ENCODE peak calls at places on chromosomes 16 and 17, in eight cellular contexts. One of them, this sample, is unnamed. For H3K9me3, the result is how much of the 10 kb centered on the place peaks cover.

GRCh38 chr16:57394444-57394843 is 10.1 kb upstream of the CCL17 start:
- DNase-seq in Peyer's patch: no peak
- DNase-seq in osteoblast: no peak
- DNase-seq in effector memory CD4-positive, alpha-beta T cell: no peak
- DNase-seq in upper lobe of right lung: no peak
- DNase-seq in neuronal stem cell: no peak
- DNase-seq in cardiac muscle cell: peak
- DNase-seq in uterus: no peak
- DNase-seq in this sample: no peak

GRCh38 chr17:83189013-83189672 is 109.7 kb downstream of the METRNL start:
- DNase-seq in Peyer's patch: peak
- DNase-seq in osteoblast: peak
- DNase-seq in effector memory CD4-positive, alpha-beta T cell: no peak
- DNase-seq in upper lobe of right lung: no peak
- DNase-seq in neuronal stem cell: no peak
- DNase-seq in cardiac muscle cell: no peak
- DNase-seq in uterus: peak
- DNase-seq in this sample: no peak

GRCh38 chr17:73043686-73044581 is 48.6 kb downstream of the SLC39A11 start:
- DNase-seq in Peyer's patch: no peak
- DNase-seq in osteoblast: peak
- DNase-seq in effector memory CD4-positive, alpha-beta T cell: no peak
- DNase-seq in upper lobe of right lung: no peak
- DNase-seq in neuronal stem cell: no peak
- DNase-seq in cardiac muscle cell: peak
- DNase-seq in uterus: no peak
- DNase-seq in this sample: no peak

GRCh38 chr17:59365383-59365981 is 34.0 kb downstream of the YPEL2 start:
- DNase-seq in Peyer's patch: no peak
- DNase-seq in osteoblast: no peak
- DNase-seq in effector memory CD4-positive, alpha-beta T cell: no peak
- DNase-seq in upper lobe of right lung: no peak
- DNase-seq in neuronal stem cell: peak
- DNase-seq in cardiac muscle cell: no peak
- DNase-seq in uterus: no peak
- DNase-seq in this sample: no peak

GRCh38 chr16:85661131-85662035 is 27.4 kb downstream of the GINS2 start:
- DNase-seq in Peyer's patch: no peak
- DNase-seq in osteoblast: peak
- DNase-seq in effector memory CD4-positive, alpha-beta T cell: no peak
- DNase-seq in upper lobe of right lung: peak
- DNase-seq in neuronal stem cell: no peak
- DNase-seq in cardiac muscle cell: no peak
- DNase-seq in uterus: no peak
- DNase-seq in this sample: no peak

GRCh38 chr17:12391468-12391867 is 274.2 kb upstream of the MYOCD start:
- DNase-seq in Peyer's patch: no peak
- DNase-seq in osteoblast: no peak
- DNase-seq in effector memory CD4-positive, alpha-beta T cell: no peak
- DNase-seq in upper lobe of right lung: no peak
- DNase-seq in neuronal stem cell: no peak
- DNase-seq in cardiac muscle cell: no peak
- DNase-seq in uterus: no peak
- DNase-seq in this sample: no peak

GRCh38 chr17:64073771-64074703 is 53.6 kb upstream of the ICAM2 start:
- DNase-seq in Peyer's patch: no peak
- DNase-seq in osteoblast: no peak
- DNase-seq in effector memory CD4-positive, alpha-beta T cell: no peak
- DNase-seq in upper lobe of right lung: no peak
- DNase-seq in neuronal stem cell: no peak
- DNase-seq in cardiac muscle cell: no peak
- DNase-seq in uterus: no peak
- DNase-seq in this sample: no peak

GRCh38 chr17:48162946-48163506 is 55.5 kb downstream of the SNX11 start:
- DNase-seq in Peyer's patch: peak
- DNase-seq in osteoblast: no peak
- DNase-seq in effector memory CD4-positive, alpha-beta T cell: no peak
- DNase-seq in upper lobe of right lung: no peak
- DNase-seq in neuronal stem cell: no peak
- DNase-seq in cardiac muscle cell: peak
- DNase-seq in uterus: no peak
- DNase-seq in this sample: no peak

GRCh38 chr17:72580321-72581127 is 459.7 kb downstream of the SOX9 start:
- DNase-seq in Peyer's patch: peak
- DNase-seq in osteoblast: no peak
- DNase-seq in effector memory CD4-positive, alpha-beta T cell: no peak
- DNase-seq in upper lobe of right lung: no peak
- DNase-seq in neuronal stem cell: no peak
- DNase-seq in cardiac muscle cell: no peak
- DNase-seq in uterus: no peak
- DNase-seq in this sample: no peak

GRCh38 chr17:58376472-58376921 is 24.5 kb upstream of the SUPT4H1 start:
- DNase-seq in Peyer's patch: no peak
- DNase-seq in osteoblast: no peak
- DNase-seq in effector memory CD4-positive, alpha-beta T cell: no peak
- DNase-seq in upper lobe of right lung: no peak
- DNase-seq in neuronal stem cell: no peak
- DNase-seq in cardiac muscle cell: no peak
- DNase-seq in uterus: no peak
- DNase-seq in this sample: no peak

GRCh38 chr16:1497014-1497598 is 3.9 kb downstream of the TELO2 start:
- DNase-seq in Peyer's patch: peak
- DNase-seq in osteoblast: no peak
- DNase-seq in effector memory CD4-positive, alpha-beta T cell: no peak
- DNase-seq in upper lobe of right lung: no peak
- DNase-seq in neuronal stem cell: no peak
- DNase-seq in cardiac muscle cell: no peak
- DNase-seq in uterus: no peak
- DNase-seq in this sample: no peak

GRCh38 chr17:19000531-19001011 is 4.0 kb downstream of the FAM83G start:
- DNase-seq in Peyer's patch: peak
- DNase-seq in osteoblast: peak
- DNase-seq in effector memory CD4-positive, alpha-beta T cell: no peak
- DNase-seq in upper lobe of right lung: no peak
- DNase-seq in neuronal stem cell: no peak
- DNase-seq in cardiac muscle cell: peak
- DNase-seq in uterus: no peak
- DNase-seq in this sample: peak

GRCh38 chr16:10957771-10958486 is 13.6 kb downstream of the CLEC16A start:
- DNase-seq in Peyer's patch: no peak
- DNase-seq in osteoblast: no peak
- DNase-seq in effector memory CD4-positive, alpha-beta T cell: no peak
- DNase-seq in upper lobe of right lung: no peak
- DNase-seq in neuronal stem cell: no peak
- DNase-seq in cardiac muscle cell: no peak
- DNase-seq in uterus: no peak
- DNase-seq in this sample: no peak

GRCh38 chr17:57852955-57853328 is 3.1 kb upstream of the MRPS23 start:
- DNase-seq in Peyer's patch: no peak
- DNase-seq in osteoblast: no peak
- DNase-seq in effector memory CD4-positive, alpha-beta T cell: no peak
- DNase-seq in upper lobe of right lung: no peak
- DNase-seq in neuronal stem cell: no peak
- DNase-seq in cardiac muscle cell: no peak
- DNase-seq in uterus: no peak
- DNase-seq in this sample: no peak

GRCh38 chr16:52929478-52929877 is 123.2 kb downstream of the CHD9NB start:
- DNase-seq in Peyer's patch: no peak
- DNase-seq in osteoblast: no peak
- DNase-seq in effector memory CD4-positive, alpha-beta T cell: no peak
- DNase-seq in upper lobe of right lung: no peak
- DNase-seq in neuronal stem cell: no peak
- DNase-seq in cardiac muscle cell: no peak
- DNase-seq in uterus: no peak
- DNase-seq in this sample: no peak

GRCh38 chr17:50312311-50312710 is 33.6 kb upstream of the XYLT2 start:
- DNase-seq in Peyer's patch: no peak
- DNase-seq in osteoblast: no peak
- DNase-seq in effector memory CD4-positive, alpha-beta T cell: no peak
- DNase-seq in upper lobe of right lung: no peak
- DNase-seq in neuronal stem cell: no peak
- DNase-seq in cardiac muscle cell: peak
- DNase-seq in uterus: no peak
- DNase-seq in this sample: peak

GRCh38 chr17:5560361-5560988 is 23.8 kb downstream of the NLRP1 start:
- DNase-seq in Peyer's patch: no peak
- DNase-seq in osteoblast: no peak
- DNase-seq in effector memory CD4-positive, alpha-beta T cell: no peak
- DNase-seq in upper lobe of right lung: no peak
- DNase-seq in neuronal stem cell: no peak
- DNase-seq in cardiac muscle cell: no peak
- DNase-seq in uterus: no peak
- DNase-seq in this sample: no peak

GRCh38 chr16:35310999-35311398 is 1851.6 kb downstream of the TP53TG3F start:
- DNase-seq in Peyer's patch: no peak
- DNase-seq in osteoblast: no peak
- DNase-seq in effector memory CD4-positive, alpha-beta T cell: no peak
- DNase-seq in upper lobe of right lung: no peak
- DNase-seq in neuronal stem cell: no peak
- DNase-seq in cardiac muscle cell: no peak
- DNase-seq in uterus: no peak
- DNase-seq in this sample: no peak
- H3K9me3 ChIP-seq in Peyer's patch: under half
- H3K9me3 ChIP-seq in osteoblast: under half
- H3K9me3 ChIP-seq in effector memory CD4-positive, alpha-beta T cell: under half
- H3K9me3 ChIP-seq in upper lobe of right lung: under half
- H3K9me3 ChIP-seq in neuronal stem cell: under half
- H3K9me3 ChIP-seq in cardiac muscle cell: under half
- H3K9me3 ChIP-seq in uterus: under half
- H3K9me3 ChIP-seq in this sample: under half

GRCh38 chr16:3400779-3401688 is at the start of the genes ZNF174 and ZSCAN32:
- DNase-seq in Peyer's patch: peak
- DNase-seq in osteoblast: peak
- DNase-seq in effector memory CD4-positive, alpha-beta T cell: peak
- DNase-seq in upper lobe of right lung: peak
- DNase-seq in neuronal stem cell: peak
- DNase-seq in cardiac muscle cell: peak
- DNase-seq in uterus: peak
- DNase-seq in this sample: peak

GRCh38 chr16:3400446-3400778 is 392 bp downstream of the ZSCAN32 start:
- DNase-seq in Peyer's patch: no peak
- DNase-seq in osteoblast: peak
- DNase-seq in effector memory CD4-positive, alpha-beta T cell: no peak
- DNase-seq in upper lobe of right lung: no peak
- DNase-seq in neuronal stem cell: no peak
- DNase-seq in cardiac muscle cell: no peak
- DNase-seq in uterus: no peak
- DNase-seq in this sample: no peak

DNA sequence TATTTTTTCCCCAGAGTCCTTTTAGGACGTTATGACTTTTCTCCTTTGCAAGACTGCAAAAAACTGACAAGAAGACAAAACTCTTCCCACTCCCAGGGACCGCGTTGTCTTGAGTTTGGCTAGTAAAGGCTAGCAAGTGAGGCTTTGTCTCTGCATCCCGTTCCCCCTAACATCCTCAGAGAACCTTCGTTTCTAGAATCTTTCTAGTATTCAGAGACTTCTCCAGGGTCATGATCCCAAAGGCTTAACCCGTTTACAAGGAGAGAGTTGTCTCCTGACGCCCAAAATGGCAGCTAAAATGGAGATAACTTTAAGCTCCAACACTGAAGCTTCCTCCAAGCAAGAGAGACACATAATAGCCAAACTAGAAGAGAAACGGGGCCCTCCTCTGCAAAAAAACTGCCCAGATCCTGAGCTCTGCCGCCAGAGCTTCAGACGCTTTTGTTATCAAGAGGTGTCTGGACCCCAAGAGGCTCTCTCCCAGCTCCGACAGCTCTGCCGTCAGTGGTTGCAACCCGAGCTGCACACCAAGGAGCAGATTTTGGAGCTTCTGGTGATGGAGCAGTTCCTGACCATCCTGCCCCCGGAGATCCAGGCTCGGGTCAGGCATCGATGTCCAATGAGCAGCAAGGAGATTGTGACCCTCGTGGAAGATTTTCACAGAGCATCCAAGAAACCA is 843 bp downstream of the ZNF174 start:
- DNase-seq in Peyer's patch: no peak
- DNase-seq in osteoblast: peak
- DNase-seq in effector memory CD4-positive, alpha-beta T cell: no peak
- DNase-seq in upper lobe of right lung: no peak
- DNase-seq in neuronal stem cell: peak
- DNase-seq in cardiac muscle cell: peak
- DNase-seq in uterus: no peak
- DNase-seq in this sample: no peak
- H3K9me3 ChIP-seq in Peyer's patch: under half
- H3K9me3 ChIP-seq in osteoblast: under half
- H3K9me3 ChIP-seq in effector memory CD4-positive, alpha-beta T cell: under half
- H3K9me3 ChIP-seq in upper lobe of right lung: under half
- H3K9me3 ChIP-seq in neuronal stem cell: under half
- H3K9me3 ChIP-seq in cardiac muscle cell: under half
- H3K9me3 ChIP-seq in uterus: under half
- H3K9me3 ChIP-seq in this sample: under half

DNA sequence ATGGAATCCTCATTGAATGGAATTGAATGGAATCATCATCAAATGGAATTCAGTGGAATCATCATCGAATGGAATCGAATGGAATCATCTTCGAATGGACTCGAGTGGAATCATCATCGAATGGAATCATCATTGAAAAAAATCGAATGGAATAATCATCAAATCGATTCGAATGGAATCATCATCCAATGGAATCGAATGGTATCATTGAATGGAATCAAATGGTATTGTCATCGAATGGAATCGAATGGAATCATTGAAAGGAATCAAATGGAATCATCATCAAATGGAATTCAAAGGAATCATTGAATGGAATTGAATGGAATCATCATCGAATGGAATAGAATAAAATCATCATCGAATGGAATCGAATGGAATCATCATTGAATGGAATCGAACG is 619.3 kb downstream of the TP53TG3F start:
- DNase-seq in Peyer's patch: no peak
- DNase-seq in osteoblast: no peak
- DNase-seq in effector memory CD4-positive, alpha-beta T cell: no peak
- DNase-seq in upper lobe of right lung: no peak
- DNase-seq in neuronal stem cell: peak
- DNase-seq in cardiac muscle cell: peak
- DNase-seq in uterus: no peak
- DNase-seq in this sample: no peak
- H3K9me3 ChIP-seq in Peyer's patch: under half
- H3K9me3 ChIP-seq in osteoblast: under half
- H3K9me3 ChIP-seq in effector memory CD4-positive, alpha-beta T cell: under half
- H3K9me3 ChIP-seq in upper lobe of right lung: under half
- H3K9me3 ChIP-seq in neuronal stem cell: under half
- H3K9me3 ChIP-seq in cardiac muscle cell: under half
- H3K9me3 ChIP-seq in uterus: under half
- H3K9me3 ChIP-seq in this sample: under half

DNA sequence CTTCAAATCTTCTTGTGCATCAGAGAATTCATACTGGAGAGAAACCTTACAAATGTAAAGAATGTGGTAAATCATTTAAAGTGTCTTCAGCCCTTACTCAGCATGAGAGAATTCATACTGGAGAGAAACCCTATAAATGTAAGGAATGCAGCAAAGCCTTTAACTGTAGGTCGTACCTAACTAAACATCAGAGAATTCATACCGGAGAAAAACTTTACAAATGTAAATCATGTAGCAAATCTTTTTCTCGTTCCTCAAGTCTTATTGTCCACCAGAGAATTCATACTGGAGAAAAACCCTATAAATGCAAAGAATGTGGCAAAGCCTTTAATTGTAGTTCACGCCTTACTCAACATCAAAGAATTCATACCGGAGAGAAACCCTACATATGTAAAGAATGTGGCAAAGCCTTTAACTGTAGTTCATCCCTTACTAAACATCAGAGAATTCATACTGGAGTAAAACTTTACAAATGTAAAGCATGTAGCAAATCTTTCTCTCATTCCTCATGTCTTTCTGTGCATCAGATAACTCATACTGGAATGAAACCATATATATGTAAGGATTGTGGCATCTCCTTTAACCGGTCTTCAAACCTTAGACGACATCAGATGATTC is 118.5 kb upstream of the ZNF267 start:
- DNase-seq in Peyer's patch: no peak
- DNase-seq in osteoblast: no peak
- DNase-seq in effector memory CD4-positive, alpha-beta T cell: no peak
- DNase-seq in upper lobe of right lung: no peak
- DNase-seq in neuronal stem cell: no peak
- DNase-seq in cardiac muscle cell: no peak
- DNase-seq in uterus: no peak
- DNase-seq in this sample: no peak
- H3K9me3 ChIP-seq in Peyer's patch: half or more
- H3K9me3 ChIP-seq in osteoblast: under half
- H3K9me3 ChIP-seq in effector memory CD4-positive, alpha-beta T cell: half or more
- H3K9me3 ChIP-seq in upper lobe of right lung: half or more
- H3K9me3 ChIP-seq in neuronal stem cell: half or more
- H3K9me3 ChIP-seq in cardiac muscle cell: under half
- H3K9me3 ChIP-seq in uterus: half or more
- H3K9me3 ChIP-seq in this sample: under half

This sample was measured in right cardiac atrium.